ENCODE peak calls at places on chromosome 3, in six cellular contexts. One of them, this sample, is unnamed.

GRCh38 chr3:127590282-127590592 is 296 bp downstream of the TPRA1 start:
- DNase-seq in K562: no peak
- DNase-seq in suprapubic skin: no peak
- DNase-seq in transverse colon: peak; percentile 35
- DNase-seq in stomach: no peak
- DNase-seq in esophagus muscularis mucosa: no peak
- DNase-seq in this sample: peak; percentile 74

GRCh38 chr3:11835028-11835639 is 11.6 kb downstream of the TAMM41 start:
- DNase-seq in K562: no peak
- DNase-seq in suprapubic skin: no peak
- DNase-seq in transverse colon: no peak
- DNase-seq in stomach: no peak
- DNase-seq in esophagus muscularis mucosa: no peak
- DNase-seq in this sample: no peak

GRCh38 chr3:39260957-39261356 is 18.9 kb downstream of the CX3CR1 start:
- DNase-seq in K562: peak; percentile 65
- DNase-seq in suprapubic skin: peak; percentile 91
- DNase-seq in transverse colon: peak; percentile 54
- DNase-seq in stomach: peak; percentile 60
- DNase-seq in esophagus muscularis mucosa: no peak
- DNase-seq in this sample: peak; percentile 89

GRCh38 chr3:86978111-86978528 is 12.8 kb downstream of the VGLL3 start:
- DNase-seq in K562: no peak
- DNase-seq in suprapubic skin: peak; percentile 81
- DNase-seq in transverse colon: no peak
- DNase-seq in stomach: no peak
- DNase-seq in esophagus muscularis mucosa: no peak
- DNase-seq in this sample: peak; percentile 79

GRCh38 chr3:65927576-65927975 is 111.1 kb downstream of the MAGI1 start:
- DNase-seq in K562: no peak
- DNase-seq in suprapubic skin: no peak
- DNase-seq in transverse colon: no peak
- DNase-seq in stomach: peak; percentile 51
- DNase-seq in esophagus muscularis mucosa: no peak
- DNase-seq in this sample: no peak

GRCh38 chr3:164608554-164609276 is 469.6 kb downstream of the SI start:
- DNase-seq in K562: no peak
- DNase-seq in suprapubic skin: no peak
- DNase-seq in transverse colon: no peak
- DNase-seq in stomach: no peak
- DNase-seq in esophagus muscularis mucosa: no peak
- DNase-seq in this sample: no peak

GRCh38 chr3:140863481-140864084 is 78.1 kb upstream of the SLC25A36 start:
- DNase-seq in K562: peak; percentile 63
- DNase-seq in suprapubic skin: no peak
- DNase-seq in transverse colon: peak; percentile 42
- DNase-seq in stomach: peak; percentile 49
- DNase-seq in esophagus muscularis mucosa: no peak
- DNase-seq in this sample: no peak

GRCh38 chr3:129560269-129560787 is 17.4 kb downstream of the H1-8 start:
- DNase-seq in K562: no peak
- DNase-seq in suprapubic skin: no peak
- DNase-seq in transverse colon: no peak
- DNase-seq in stomach: no peak
- DNase-seq in esophagus muscularis mucosa: no peak
- DNase-seq in this sample: no peak

GRCh38 chr3:115165266-115165665 is 18.2 kb upstream of the ZBTB20 start:
- DNase-seq in K562: no peak
- DNase-seq in suprapubic skin: no peak
- DNase-seq in transverse colon: no peak
- DNase-seq in stomach: no peak
- DNase-seq in esophagus muscularis mucosa: no peak
- DNase-seq in this sample: no peak

GRCh38 chr3:76497636-76498035 is 542.3 kb upstream of the ROBO2 start:
- DNase-seq in K562: no peak
- DNase-seq in suprapubic skin: no peak
- DNase-seq in transverse colon: no peak
- DNase-seq in stomach: no peak
- DNase-seq in esophagus muscularis mucosa: no peak
- DNase-seq in this sample: no peak

GRCh38 chr3:188244395-188244861 is 90.5 kb downstream of the LPP start:
- DNase-seq in K562: no peak
- DNase-seq in suprapubic skin: no peak
- DNase-seq in transverse colon: no peak
- DNase-seq in stomach: no peak
- DNase-seq in esophagus muscularis mucosa: no peak
- DNase-seq in this sample: no peak

GRCh38 chr3:57682284-57682683 is 10.6 kb downstream of the DENND6A start:
- DNase-seq in K562: no peak
- DNase-seq in suprapubic skin: no peak
- DNase-seq in transverse colon: no peak
- DNase-seq in stomach: no peak
- DNase-seq in esophagus muscularis mucosa: no peak
- DNase-seq in this sample: no peak

GRCh38 chr3:24128195-24129005 is 183.3 kb downstream of the NR1D2 start:
- DNase-seq in K562: no peak
- DNase-seq in suprapubic skin: no peak
- DNase-seq in transverse colon: no peak
- DNase-seq in stomach: no peak
- DNase-seq in esophagus muscularis mucosa: peak; percentile 70
- DNase-seq in this sample: no peak

GRCh38 chr3:170290194-170290593 is 67.3 kb upstream of the SKIL start:
- DNase-seq in K562: no peak
- DNase-seq in suprapubic skin: no peak
- DNase-seq in transverse colon: no peak
- DNase-seq in stomach: no peak
- DNase-seq in esophagus muscularis mucosa: no peak
- DNase-seq in this sample: no peak

GRCh38 chr3:180802837-180803236 is 109.6 kb upstream of the FXR1 start:
- DNase-seq in K562: peak; percentile 14
- DNase-seq in suprapubic skin: no peak
- DNase-seq in transverse colon: no peak
- DNase-seq in stomach: no peak
- DNase-seq in esophagus muscularis mucosa: no peak
- DNase-seq in this sample: no peak

GRCh38 chr3:127628788-127629456 is at the start of gene PODXL2:
- DNase-seq in K562: peak; percentile 79
- DNase-seq in suprapubic skin: no peak
- DNase-seq in transverse colon: peak; percentile 53
- DNase-seq in stomach: peak; percentile 55
- DNase-seq in esophagus muscularis mucosa: no peak
- DNase-seq in this sample: no peak

GRCh38 chr3:14181253-14181652 is 2.6 kb downstream of the LSM3 start:
- DNase-seq in K562: no peak
- DNase-seq in suprapubic skin: no peak
- DNase-seq in transverse colon: no peak
- DNase-seq in stomach: no peak
- DNase-seq in esophagus muscularis mucosa: no peak
- DNase-seq in this sample: no peak

GRCh38 chr3:14452676-14453367 is 50.4 kb downstream of the SLC6A6 start:
- DNase-seq in K562: no peak
- DNase-seq in suprapubic skin: peak; percentile 94
- DNase-seq in transverse colon: peak; percentile 89
- DNase-seq in stomach: peak; percentile 94
- DNase-seq in esophagus muscularis mucosa: peak; percentile 97
- DNase-seq in this sample: peak; percentile 98

GRCh38 chr3:118501152-118501551 is 533.5 kb downstream of the IGSF11 start:
- DNase-seq in K562: no peak
- DNase-seq in suprapubic skin: no peak
- DNase-seq in transverse colon: peak; percentile 60
- DNase-seq in stomach: peak; percentile 39
- DNase-seq in esophagus muscularis mucosa: no peak
- DNase-seq in this sample: peak; percentile 86

GRCh38 chr3:126351086-126351770 is 6.0 kb downstream of the KLF15 start:
- DNase-seq in K562: no peak
- DNase-seq in suprapubic skin: peak; percentile 67
- DNase-seq in transverse colon: peak; percentile 3
- DNase-seq in stomach: no peak
- DNase-seq in esophagus muscularis mucosa: no peak
- DNase-seq in this sample: peak; percentile 63

GRCh38 chr3:48628277-48629017 is 6.8 kb downstream of the SLC26A6 start:
- DNase-seq in K562: no peak
- DNase-seq in suprapubic skin: no peak
- DNase-seq in transverse colon: no peak
- DNase-seq in stomach: no peak
- DNase-seq in esophagus muscularis mucosa: no peak
- DNase-seq in this sample: no peak

GRCh38 chr3:64686446-64686908 is 1.3 kb downstream of the ADAMTS9 start:
- DNase-seq in K562: peak; percentile 4
- DNase-seq in suprapubic skin: no peak
- DNase-seq in transverse colon: peak; percentile 39
- DNase-seq in stomach: peak; percentile 32
- DNase-seq in esophagus muscularis mucosa: no peak
- DNase-seq in this sample: no peak

GRCh38 chr3:179528786-179529185 is 33.9 kb upstream of the ACTL6A start:
- DNase-seq in K562: no peak
- DNase-seq in suprapubic skin: no peak
- DNase-seq in transverse colon: no peak
- DNase-seq in stomach: no peak
- DNase-seq in esophagus muscularis mucosa: no peak
- DNase-seq in this sample: no peak

GRCh38 chr3:170117134-170117533 is 64.4 kb downstream of the PHC3 start:
- DNase-seq in K562: no peak
- DNase-seq in suprapubic skin: no peak
- DNase-seq in transverse colon: no peak
- DNase-seq in stomach: no peak
- DNase-seq in esophagus muscularis mucosa: no peak
- DNase-seq in this sample: no peak

DNA sequence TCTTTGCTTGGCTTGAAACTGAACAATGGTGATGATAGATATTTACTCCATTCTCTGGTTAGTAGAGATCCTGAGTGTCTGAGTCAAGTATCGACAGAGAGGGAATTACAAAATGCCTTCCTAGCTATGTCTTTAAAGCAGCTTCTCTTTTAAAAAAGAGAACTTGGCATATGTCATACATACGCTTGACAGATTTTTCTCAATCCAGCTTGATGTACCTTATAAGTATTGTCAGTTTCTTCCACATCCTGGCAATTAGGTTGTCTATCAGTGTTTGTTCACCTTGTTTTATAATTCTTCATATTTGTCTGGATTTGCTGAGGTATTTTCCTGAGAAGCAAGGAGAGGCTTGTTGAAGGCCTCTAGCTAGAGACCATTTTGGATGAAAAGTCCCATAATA is 5.0 kb upstream of the EPHB1 start:
- DNase-seq in K562: no peak
- DNase-seq in suprapubic skin: no peak
- DNase-seq in transverse colon: no peak
- DNase-seq in stomach: no peak
- DNase-seq in esophagus muscularis mucosa: no peak
- DNase-seq in this sample: no peak
- TF ChIP-seq EP300 in K562: no peak
- TF ChIP-seq EP300 in suprapubic skin: no peak
- TF ChIP-seq EP300 in transverse colon: no peak
- TF ChIP-seq EP300 in stomach: no peak
- TF ChIP-seq EP300 in esophagus muscularis mucosa: no peak
- TF ChIP-seq EP300 in this sample: no peak

GRCh38 chr3:174318146-174318545 is 541.0 kb upstream of the NAALADL2 start:
- DNase-seq in K562: no peak
- DNase-seq in suprapubic skin: no peak
- DNase-seq in transverse colon: no peak
- DNase-seq in stomach: no peak
- DNase-seq in esophagus muscularis mucosa: no peak
- DNase-seq in this sample: no peak
- H3K4me3 ChIP-seq in K562: no peak overlapping the region
- H3K4me3 ChIP-seq in suprapubic skin: no peak overlapping the region
- H3K4me3 ChIP-seq in transverse colon: no peak overlapping the region
- H3K4me3 ChIP-seq in stomach: no peak overlapping the region
- H3K4me3 ChIP-seq in esophagus muscularis mucosa: no peak overlapping the region
- H3K4me3 ChIP-seq in this sample: no peak overlapping the region

GRCh38 chr3:141940204-141940776 is 63.8 kb downstream of the ATP1B3 start:
- DNase-seq in K562: no peak
- DNase-seq in suprapubic skin: peak; percentile 79
- DNase-seq in transverse colon: peak; percentile 69
- DNase-seq in stomach: no peak
- DNase-seq in esophagus muscularis mucosa: no peak
- DNase-seq in this sample: peak; percentile 84
- TF ChIP-seq POLR2AphosphoS5 in K562: no peak
- TF ChIP-seq POLR2AphosphoS5 in suprapubic skin: no peak
- TF ChIP-seq POLR2AphosphoS5 in transverse colon: peak; percentile 64
- TF ChIP-seq POLR2AphosphoS5 in stomach: no peak
- TF ChIP-seq POLR2AphosphoS5 in esophagus muscularis mucosa: no peak
- TF ChIP-seq POLR2AphosphoS5 in this sample: no peak

DNA sequence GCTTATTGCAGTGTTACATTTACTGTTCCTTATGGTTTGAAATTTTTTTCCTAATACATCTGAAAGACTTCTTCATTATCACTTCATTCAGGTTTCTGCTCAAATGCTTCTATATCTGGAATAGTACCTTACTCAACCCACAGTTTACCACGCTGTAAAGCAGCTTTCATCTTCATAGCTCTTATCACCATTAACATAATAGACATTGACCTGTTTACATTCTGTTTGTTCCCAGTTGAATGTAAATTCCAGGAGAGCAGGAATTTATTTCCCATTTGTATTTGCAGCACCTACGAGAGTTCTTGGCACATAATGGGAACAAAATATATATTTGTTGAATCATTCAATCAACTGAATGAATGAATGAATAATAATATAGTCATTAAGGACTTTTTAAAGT is 844.6 kb upstream of the ROBO1 start:
- DNase-seq in K562: no peak
- DNase-seq in suprapubic skin: no peak
- DNase-seq in transverse colon: no peak
- DNase-seq in stomach: no peak
- DNase-seq in esophagus muscularis mucosa: no peak
- DNase-seq in this sample: no peak
- TF ChIP-seq EP300 in K562: no peak
- TF ChIP-seq EP300 in suprapubic skin: no peak
- TF ChIP-seq EP300 in transverse colon: no peak
- TF ChIP-seq EP300 in stomach: no peak
- TF ChIP-seq EP300 in esophagus muscularis mucosa: no peak
- TF ChIP-seq EP300 in this sample: no peak